ENCODE peak calls at places on chromosome 5, in seven cellular contexts. One of them, this sample, is unnamed.

GRCh38 chr5:849651-850301 is 1.0 kb downstream of the ZDHHC11 start:
- DNase-seq in H9: no peak
- DNase-seq in M059J: no peak
- DNase-seq in AML-193: no peak
- DNase-seq in neural progenitor cell: peak; percentile 51
- DNase-seq in HCEC 1CT: no peak
- DNase-seq in hepatocyte: peak; percentile 76
- DNase-seq in this sample: no peak

GRCh38 chr5:154179846-154180710 is 10.5 kb upstream of the GALNT10 start:
- DNase-seq in H9: peak; percentile 56
- DNase-seq in M059J: peak; percentile 65
- DNase-seq in AML-193: peak; percentile 78
- DNase-seq in neural progenitor cell: peak; percentile 80
- DNase-seq in HCEC 1CT: peak; percentile 66
- DNase-seq in hepatocyte: peak; percentile 76
- DNase-seq in this sample: peak; percentile 69

GRCh38 chr5:117315170-117315569 is 740.5 kb upstream of the SEMA6A start:
- DNase-seq in H9: no peak
- DNase-seq in M059J: no peak
- DNase-seq in AML-193: no peak
- DNase-seq in neural progenitor cell: no peak
- DNase-seq in HCEC 1CT: no peak
- DNase-seq in hepatocyte: no peak
- DNase-seq in this sample: no peak

GRCh38 chr5:101897914-101898313 is 398.2 kb downstream of the SLCO4C1 start:
- DNase-seq in H9: peak; percentile 46
- DNase-seq in M059J: no peak
- DNase-seq in AML-193: no peak
- DNase-seq in neural progenitor cell: peak; percentile 31
- DNase-seq in HCEC 1CT: no peak
- DNase-seq in hepatocyte: no peak
- DNase-seq in this sample: no peak

GRCh38 chr5:176538985-176539384 is 1.8 kb upstream of the RNF44 start:
- DNase-seq in H9: no peak
- DNase-seq in M059J: no peak
- DNase-seq in AML-193: no peak
- DNase-seq in neural progenitor cell: no peak
- DNase-seq in HCEC 1CT: no peak
- DNase-seq in hepatocyte: no peak
- DNase-seq in this sample: no peak

GRCh38 chr5:174424219-174425053 is 299.9 kb upstream of the MSX2 start:
- DNase-seq in H9: no peak
- DNase-seq in M059J: peak; percentile 32
- DNase-seq in AML-193: no peak
- DNase-seq in neural progenitor cell: no peak
- DNase-seq in HCEC 1CT: no peak
- DNase-seq in hepatocyte: no peak
- DNase-seq in this sample: no peak

GRCh38 chr5:155114655-155115054 is 101.1 kb downstream of the KIF4B start:
- DNase-seq in H9: no peak
- DNase-seq in M059J: no peak
- DNase-seq in AML-193: no peak
- DNase-seq in neural progenitor cell: no peak
- DNase-seq in HCEC 1CT: no peak
- DNase-seq in hepatocyte: no peak
- DNase-seq in this sample: no peak

GRCh38 chr5:139222346-139222745 is 24.2 kb upstream of the SIL1 start:
- DNase-seq in H9: no peak
- DNase-seq in M059J: no peak
- DNase-seq in AML-193: no peak
- DNase-seq in neural progenitor cell: no peak
- DNase-seq in HCEC 1CT: no peak
- DNase-seq in hepatocyte: no peak
- DNase-seq in this sample: no peak

GRCh38 chr5:180375955-180376354 is 22.8 kb upstream of the GFPT2 start:
- DNase-seq in H9: no peak
- DNase-seq in M059J: no peak
- DNase-seq in AML-193: no peak
- DNase-seq in neural progenitor cell: no peak
- DNase-seq in HCEC 1CT: no peak
- DNase-seq in hepatocyte: no peak
- DNase-seq in this sample: no peak

GRCh38 chr5:99000878-99001277 is 72.1 kb upstream of the CHD1 start:
- DNase-seq in H9: no peak
- DNase-seq in M059J: no peak
- DNase-seq in AML-193: peak; percentile 32
- DNase-seq in neural progenitor cell: no peak
- DNase-seq in HCEC 1CT: peak; percentile 42
- DNase-seq in hepatocyte: no peak
- DNase-seq in this sample: peak; percentile 84

GRCh38 chr5:139131062-139131856 is 66.9 kb downstream of the SIL1 start:
- DNase-seq in H9: no peak
- DNase-seq in M059J: peak; percentile 46
- DNase-seq in AML-193: no peak
- DNase-seq in neural progenitor cell: peak; percentile 49
- DNase-seq in HCEC 1CT: no peak
- DNase-seq in hepatocyte: peak; percentile 45
- DNase-seq in this sample: no peak

GRCh38 chr5:77774981-77775772 is 962 bp downstream of the TBCA start:
- DNase-seq in H9: no peak
- DNase-seq in M059J: peak; percentile 11
- DNase-seq in AML-193: peak; percentile 28
- DNase-seq in neural progenitor cell: no peak
- DNase-seq in HCEC 1CT: no peak
- DNase-seq in hepatocyte: no peak
- DNase-seq in this sample: peak; percentile 54

GRCh38 chr5:132238901-132239500 is 11.3 kb upstream of the P4HA2 start:
- DNase-seq in H9: peak; percentile 12
- DNase-seq in M059J: no peak
- DNase-seq in AML-193: no peak
- DNase-seq in neural progenitor cell: no peak
- DNase-seq in HCEC 1CT: no peak
- DNase-seq in hepatocyte: no peak
- DNase-seq in this sample: no peak

GRCh38 chr5:76938177-76938576 is 14.7 kb upstream of the CRHBP start:
- DNase-seq in H9: no peak
- DNase-seq in M059J: no peak
- DNase-seq in AML-193: no peak
- DNase-seq in neural progenitor cell: no peak
- DNase-seq in HCEC 1CT: no peak
- DNase-seq in hepatocyte: no peak
- DNase-seq in this sample: no peak

GRCh38 chr5:117594165-117594564 is 1019.5 kb upstream of the SEMA6A start:
- DNase-seq in H9: no peak
- DNase-seq in M059J: no peak
- DNase-seq in AML-193: no peak
- DNase-seq in neural progenitor cell: peak; percentile 3
- DNase-seq in HCEC 1CT: peak; percentile 80
- DNase-seq in hepatocyte: no peak
- DNase-seq in this sample: peak; percentile 2

GRCh38 chr5:149363345-149363744 is 5.5 kb downstream of the PCYOX1L start:
- DNase-seq in H9: no peak
- DNase-seq in M059J: no peak
- DNase-seq in AML-193: peak; percentile 32
- DNase-seq in neural progenitor cell: no peak
- DNase-seq in HCEC 1CT: no peak
- DNase-seq in hepatocyte: no peak
- DNase-seq in this sample: no peak

GRCh38 chr5:28374492-28374934 is 1336.1 kb upstream of the CDH9 start:
- DNase-seq in H9: no peak
- DNase-seq in M059J: peak; percentile 82
- DNase-seq in AML-193: no peak
- DNase-seq in neural progenitor cell: no peak
- DNase-seq in HCEC 1CT: no peak
- DNase-seq in hepatocyte: peak; percentile 38
- DNase-seq in this sample: no peak

GRCh38 chr5:163631846-163632245 is 126.4 kb downstream of the MAT2B start:
- DNase-seq in H9: no peak
- DNase-seq in M059J: no peak
- DNase-seq in AML-193: no peak
- DNase-seq in neural progenitor cell: no peak
- DNase-seq in HCEC 1CT: no peak
- DNase-seq in hepatocyte: no peak
- DNase-seq in this sample: no peak

GRCh38 chr5:105840800-105841199 is 1829.9 kb downstream of the EFNA5 start:
- DNase-seq in H9: no peak
- DNase-seq in M059J: no peak
- DNase-seq in AML-193: no peak
- DNase-seq in neural progenitor cell: no peak
- DNase-seq in HCEC 1CT: no peak
- DNase-seq in hepatocyte: peak; percentile 14
- DNase-seq in this sample: peak; percentile 4

GRCh38 chr5:179504191-179504590 is 46.2 kb upstream of the RUFY1 start:
- DNase-seq in H9: no peak
- DNase-seq in M059J: no peak
- DNase-seq in AML-193: no peak
- DNase-seq in neural progenitor cell: no peak
- DNase-seq in HCEC 1CT: no peak
- DNase-seq in hepatocyte: no peak
- DNase-seq in this sample: no peak

GRCh38 chr5:76838481-76839261 is 11.1 kb upstream of the S100Z start:
- DNase-seq in H9: no peak
- DNase-seq in M059J: peak; percentile 99
- DNase-seq in AML-193: no peak
- DNase-seq in neural progenitor cell: no peak
- DNase-seq in HCEC 1CT: peak; percentile 41
- DNase-seq in hepatocyte: peak; percentile 60
- DNase-seq in this sample: peak; percentile 63

GRCh38 chr5:112914584-112914983 is 7.4 kb downstream of the REEP5 start:
- DNase-seq in H9: no peak
- DNase-seq in M059J: peak; percentile 20
- DNase-seq in AML-193: no peak
- DNase-seq in neural progenitor cell: no peak
- DNase-seq in HCEC 1CT: peak; percentile 32
- DNase-seq in hepatocyte: peak; percentile 13
- DNase-seq in this sample: peak; percentile 33

GRCh38 chr5:33772276-33772990 is 119.4 kb downstream of the ADAMTS12 start:
- DNase-seq in H9: no peak
- DNase-seq in M059J: peak; percentile 75
- DNase-seq in AML-193: no peak
- DNase-seq in neural progenitor cell: no peak
- DNase-seq in HCEC 1CT: peak; percentile 85
- DNase-seq in hepatocyte: no peak
- DNase-seq in this sample: peak; percentile 89

GRCh38 chr5:72015103-72015548 is 92.1 kb upstream of the MAP1B start:
- DNase-seq in H9: no peak
- DNase-seq in M059J: peak; percentile 95
- DNase-seq in AML-193: no peak
- DNase-seq in neural progenitor cell: no peak
- DNase-seq in HCEC 1CT: peak; percentile 25
- DNase-seq in hepatocyte: peak; percentile 58
- DNase-seq in this sample: peak; percentile 87

GRCh38 chr5:134136771-134137170 is 22.3 kb downstream of the TCF7 start:
- DNase-seq in H9: peak; percentile 15
- DNase-seq in M059J: no peak
- DNase-seq in AML-193: no peak
- DNase-seq in neural progenitor cell: no peak
- DNase-seq in HCEC 1CT: no peak
- DNase-seq in hepatocyte: no peak
- DNase-seq in this sample: no peak

GRCh38 chr5:147346006-147346561 is 111.3 kb downstream of the STK32A start:
- DNase-seq in H9: no peak
- DNase-seq in M059J: no peak
- DNase-seq in AML-193: no peak
- DNase-seq in neural progenitor cell: peak; percentile 7
- DNase-seq in HCEC 1CT: peak; percentile 17
- DNase-seq in hepatocyte: no peak
- DNase-seq in this sample: peak; percentile 7

GRCh38 chr5:149264432-149265069 is 7.1 kb upstream of the AFAP1L1 start:
- DNase-seq in H9: peak; percentile 89
- DNase-seq in M059J: peak; percentile 29
- DNase-seq in AML-193: no peak
- DNase-seq in neural progenitor cell: peak; percentile 67
- DNase-seq in HCEC 1CT: no peak
- DNase-seq in hepatocyte: peak; percentile 77
- DNase-seq in this sample: no peak

GRCh38 chr5:39624268-39624886 is 199.6 kb upstream of the DAB2 start:
- DNase-seq in H9: no peak
- DNase-seq in M059J: peak; percentile 72
- DNase-seq in AML-193: no peak
- DNase-seq in neural progenitor cell: no peak
- DNase-seq in HCEC 1CT: peak; percentile 69
- DNase-seq in hepatocyte: peak; percentile 83
- DNase-seq in this sample: peak; percentile 71

GRCh38 chr5:169089343-169089742 is 211.6 kb downstream of the SLIT3 start:
- DNase-seq in H9: no peak
- DNase-seq in M059J: no peak
- DNase-seq in AML-193: no peak
- DNase-seq in neural progenitor cell: no peak
- DNase-seq in HCEC 1CT: no peak
- DNase-seq in hepatocyte: no peak
- DNase-seq in this sample: no peak

GRCh38 chr5:154521756-154522155 is 43.7 kb upstream of the HAND1 start:
- DNase-seq in H9: no peak
- DNase-seq in M059J: no peak
- DNase-seq in AML-193: no peak
- DNase-seq in neural progenitor cell: peak; percentile 52
- DNase-seq in HCEC 1CT: no peak
- DNase-seq in hepatocyte: no peak
- DNase-seq in this sample: no peak

GRCh38 chr5:177005619-177006264 is 837 bp downstream of the UIMC1 start:
- DNase-seq in H9: peak; percentile 56
- DNase-seq in M059J: peak; percentile 73
- DNase-seq in AML-193: peak; percentile 32
- DNase-seq in neural progenitor cell: peak; percentile 87
- DNase-seq in HCEC 1CT: peak; percentile 69
- DNase-seq in hepatocyte: peak; percentile 92
- DNase-seq in this sample: peak; percentile 72

GRCh38 chr5:168851902-168852321 is 272.7 kb upstream of the PANK3 start:
- DNase-seq in H9: no peak
- DNase-seq in M059J: peak; percentile 93
- DNase-seq in AML-193: no peak
- DNase-seq in neural progenitor cell: no peak
- DNase-seq in HCEC 1CT: no peak
- DNase-seq in hepatocyte: peak; percentile 50
- DNase-seq in this sample: peak; percentile 67

GRCh38 chr5:14840624-14841023 is 31.0 kb downstream of the ANKH start:
- DNase-seq in H9: no peak
- DNase-seq in M059J: no peak
- DNase-seq in AML-193: no peak
- DNase-seq in neural progenitor cell: no peak
- DNase-seq in HCEC 1CT: no peak
- DNase-seq in hepatocyte: no peak
- DNase-seq in this sample: no peak

GRCh38 chr5:43227655-43228054 is 35.6 kb downstream of the NIM1K start:
- DNase-seq in H9: no peak
- DNase-seq in M059J: peak; percentile 56
- DNase-seq in AML-193: peak; percentile 16
- DNase-seq in neural progenitor cell: peak; percentile 47
- DNase-seq in HCEC 1CT: peak; percentile 53
- DNase-seq in hepatocyte: peak; percentile 37
- DNase-seq in this sample: peak; percentile 76

GRCh38 chr5:177526191-177526590 is 9.4 kb upstream of the DDX41 start:
- DNase-seq in H9: no peak
- DNase-seq in M059J: no peak
- DNase-seq in AML-193: no peak
- DNase-seq in neural progenitor cell: no peak
- DNase-seq in HCEC 1CT: no peak
- DNase-seq in hepatocyte: no peak
- DNase-seq in this sample: no peak

This sample was measured in fibroblast of mammary gland.